ENCODE peak calls at places on chromosome 14, in seven cellular contexts. S is adipocyte, R is psoas muscle, L is fibroblast of lung, F is AG04450, C is aorta, H is left ventricle myocardium inferior. U is an unnamed sample.

GRCh38 chr14:95835331-95835730 is 41.3 kb upstream of the TUNAR start:
- DNase-seq in L (peak; percentile 41), F (no peak), S (no peak), C (no peak), H (no peak), R (no peak), U (no peak)

GRCh38 chr14:100486025-100486828 is 101.0 kb downstream of the BEGAIN start:
- DNase-seq in C (peak; percentile 91), F (peak; percentile 48), H (peak; percentile 59), R (peak; percentile 78), L (peak; percentile 77), S (peak; percentile 93), U (peak; percentile 93)

GRCh38 chr14:23300687-23301223 is 1.9 kb downstream of the PPP1R3E start:
- DNase-seq in R (peak; percentile 82), H (peak; percentile 73), F (no peak), C (no peak), S (peak; percentile 60), L (peak; percentile 20), U (peak; percentile 47)

GRCh38 chr14:92135269-92135668 is 13.5 kb downstream of the CPSF2 start:
- DNase-seq in C (no peak), S (peak; percentile 79), L (peak; percentile 27), F (no peak), R (no peak), H (no peak), U (peak; percentile 4)

GRCh38 chr14:79473676-79474075 is 737.6 kb downstream of the DIO2 start:
- DNase-seq in S (no peak), L (no peak), H (no peak), C (no peak), R (no peak), F (no peak), U (peak; percentile 79)

GRCh38 chr14:35747379-35747778 is 61.7 kb downstream of the RALGAPA1 start:
- DNase-seq in R (no peak), C (no peak), L (peak; percentile 49), F (peak; percentile 6), S (peak; percentile 78), H (no peak), U (no peak)

GRCh38 chr14:34826661-34827060 is 48.5 kb downstream of the BAZ1A start:
- DNase-seq in F (no peak), S (peak; percentile 14), L (peak; percentile 31), H (no peak), C (no peak), R (no peak), U (no peak)

GRCh38 chr14:68306934-68307758 is 485.7 kb downstream of the ZFP36L1 start:
- DNase-seq in R (no peak), C (no peak), H (no peak), F (no peak), L (peak; percentile 44), S (peak; percentile 41), U (no peak)

GRCh38 chr14:71021347-71022014 is 114.2 kb downstream of the PCNX1 start:
- DNase-seq in R (no peak), L (peak; percentile 84), C (no peak), H (no peak), S (peak; percentile 39), F (peak; percentile 34), U (no peak)

GRCh38 chr14:20569066-20569465 is 8.2 kb upstream of the RNASE9 start:
- DNase-seq in C (no peak), S (no peak), F (no peak), H (no peak), L (no peak), R (no peak), U (no peak)

GRCh38 chr14:75649337-75649736 is 11.3 kb downstream of the ERG28 start:
- DNase-seq in C (no peak), H (no peak), F (no peak), R (no peak), S (no peak), L (no peak), U (no peak)

DNA sequence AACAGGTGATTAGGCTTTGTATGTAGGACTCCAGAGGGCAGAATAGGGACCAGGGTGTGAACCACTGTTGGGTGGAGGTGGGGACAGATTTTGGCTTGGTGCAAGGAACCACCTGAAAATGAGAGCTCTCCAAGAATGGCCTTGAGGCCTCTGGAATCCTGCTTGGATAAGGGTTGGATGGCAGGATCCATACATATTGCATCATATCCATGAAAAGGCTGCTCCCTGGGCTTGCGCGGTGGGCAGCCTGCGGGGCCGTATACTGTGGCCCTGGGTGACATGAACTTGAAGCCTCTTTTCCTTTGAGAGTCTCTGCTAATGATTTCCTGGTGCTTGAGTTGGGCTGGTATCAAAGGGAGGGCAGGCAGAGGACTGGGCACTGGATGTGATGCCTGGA is 1.3 kb upstream of the SLC10A1 start:
- DNase-seq in C (no peak), F (no peak), L (no peak), R (no peak), S (no peak), H (no peak), U (no peak)
- H3K4me3 ChIP-seq in C (no peak overlapping the region), F (no peak overlapping the region), L (no peak overlapping the region), R (no peak overlapping the region), S (no peak overlapping the region), H (no peak overlapping the region), U (no peak overlapping the region)

GRCh38 chr14:88063807-88064206 is 58.9 kb downstream of the GPR65 start:
- DNase-seq in H (no peak), S (no peak), F (no peak), C (no peak), R (no peak), L (no peak), U (no peak)
- H3K4me3 ChIP-seq in H (no peak overlapping the region), S (no peak overlapping the region), F (no peak overlapping the region), C (no peak overlapping the region), R (no peak overlapping the region), L (no peak overlapping the region), U (no peak overlapping the region)

DNA sequence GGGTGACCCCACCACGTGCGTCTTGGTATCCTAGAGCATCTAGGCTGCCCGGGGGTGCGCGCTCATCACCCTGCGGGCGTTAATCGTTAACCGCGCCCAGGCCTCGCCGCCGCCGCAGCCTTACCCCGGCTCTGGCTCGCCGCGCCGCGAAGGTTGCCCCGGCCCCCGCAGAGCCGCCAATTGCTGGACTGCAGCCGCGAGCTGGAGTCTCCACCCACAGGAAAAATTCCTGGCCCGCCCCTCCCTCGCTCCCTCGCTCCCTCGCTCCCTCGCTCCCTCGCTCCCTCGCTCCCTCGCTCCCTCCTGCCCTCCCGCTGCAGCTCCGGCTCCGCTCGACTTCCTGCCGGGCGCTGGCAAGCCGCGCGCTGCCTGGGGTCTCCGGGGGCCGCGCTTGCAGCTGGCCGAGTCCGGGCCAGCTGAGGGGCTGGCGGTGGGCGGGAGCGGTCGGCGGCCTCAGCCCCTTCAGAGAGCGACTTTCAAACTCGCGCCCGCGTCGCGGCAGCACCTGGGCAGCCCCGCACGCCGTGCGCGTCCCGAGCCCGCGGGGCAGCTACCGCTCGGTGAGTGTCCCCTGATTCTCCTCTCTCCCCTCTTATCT is at the start of gene PLEKHG3:
- DNase-seq in C (peak; percentile 95), R (peak; percentile 82), H (peak; percentile 85), F (peak; percentile 26), S (peak; percentile 89), L (peak; percentile 85), U (peak; percentile 85)
- H3K4me3 ChIP-seq in C (peak within 1 kb of the TSS; percentile 70), R (peak within 1 kb of the TSS; percentile 89), H (peak within 1 kb of the TSS; percentile 81), F (peak within 1 kb of the TSS; percentile 77), S (peak within 1 kb of the TSS; percentile 88), L (peak within 1 kb of the TSS; percentile 75), U (peak within 1 kb of the TSS; percentile 82)

GRCh38 chr14:102827716-102828115 is 50.5 kb downstream of the TRAF3 start:
- DNase-seq in C (no peak), R (no peak), L (peak; percentile 61), F (no peak), S (no peak), H (no peak), U (no peak)

GRCh38 chr14:102826751-102827675 is 49.8 kb downstream of the TRAF3 start:
- DNase-seq in R (no peak), F (no peak), L (no peak), C (no peak), S (no peak), H (no peak), U (no peak)

GRCh38 chr14:102826161-102826560 is 48.9 kb downstream of the TRAF3 start:
- DNase-seq in L (peak; percentile 10), F (no peak), R (no peak), C (no peak), S (no peak), H (no peak), U (no peak)

GRCh38 chr14:102829106-102829505 is 51.9 kb downstream of the TRAF3 start:
- DNase-seq in R (no peak), H (no peak), L (peak; percentile 11), S (no peak), C (no peak), F (peak; percentile 93), U (no peak)

GRCh38 chr14:102828201-102828600 is 51.0 kb downstream of the TRAF3 start:
- DNase-seq in C (no peak), R (no peak), H (no peak), F (no peak), L (no peak), S (no peak), U (no peak)
- H3K4me3 ChIP-seq in C (no peak overlapping the region), R (no peak overlapping the region), H (peak overlapping the region; percentile 32), F (no peak overlapping the region), L (no peak overlapping the region), S (no peak overlapping the region), U (no peak overlapping the region)

GRCh38 chr14:50823763-50824636 is 7.0 kb downstream of the NIN start:
- DNase-seq in L (peak; percentile 39), F (no peak), R (no peak), H (no peak), C (no peak), S (no peak), U (no peak)

GRCh38 chr14:50820786-50821185 is 10.2 kb downstream of the NIN start:
- DNase-seq in H (no peak), F (no peak), S (no peak), L (no peak), C (no peak), R (no peak), U (no peak)

GRCh38 chr14:50823051-50823762 is 7.8 kb downstream of the NIN start:
- DNase-seq in H (peak; percentile 28), R (no peak), C (no peak), F (no peak), L (peak; percentile 43), S (no peak), U (no peak)

GRCh38 chr14:50821471-50822464 is 9.2 kb downstream of the NIN start:
- DNase-seq in R (peak; percentile 54), C (no peak), F (no peak), L (no peak), H (peak; percentile 28), S (no peak), U (no peak)

DNA sequence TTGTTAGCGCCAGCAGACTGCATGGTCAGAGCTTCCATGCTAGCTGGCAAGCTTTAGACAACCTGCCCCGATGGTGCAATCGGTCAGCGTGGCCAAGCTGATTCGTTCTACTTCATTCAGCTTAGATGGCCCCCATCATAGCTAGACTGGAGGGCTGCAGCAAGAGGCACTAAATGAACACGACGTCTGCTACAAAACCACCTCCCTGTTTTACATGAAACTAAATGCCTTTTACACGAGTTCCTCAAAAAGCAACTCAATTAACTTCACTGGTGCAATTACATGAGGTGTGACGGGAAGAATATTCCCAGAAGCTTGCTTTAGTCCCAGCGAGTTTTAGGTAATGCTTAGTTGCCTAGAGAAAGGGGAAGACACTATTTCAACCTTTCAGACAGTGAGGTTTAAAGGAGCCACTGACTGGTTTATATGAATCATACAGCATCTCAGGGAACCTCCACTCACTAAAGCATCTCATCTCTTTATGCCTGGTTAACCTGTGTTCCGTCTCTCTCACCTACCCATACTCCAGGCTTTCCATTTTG is 8.4 kb downstream of the NIN start:
- DNase-seq in R (peak; percentile 65), S (no peak), C (no peak), L (no peak), H (no peak), F (no peak), U (no peak)
- H3K4me3 ChIP-seq in R (no peak overlapping the region), S (no peak overlapping the region), C (no peak overlapping the region), L (no peak overlapping the region), H (no peak overlapping the region), F (no peak overlapping the region), U (no peak overlapping the region)

GRCh38 chr14:28758253-28758915 is 8.2 kb upstream of the FOXG1 start:
- DNase-seq in S (no peak), F (no peak), R (no peak), C (no peak), L (no peak), H (no peak), U (peak; percentile 39)
- H3K4me3 ChIP-seq in S (no peak overlapping the region), F (no peak overlapping the region), R (no peak overlapping the region), C (no peak overlapping the region), L (no peak overlapping the region), H (no peak overlapping the region), U (no peak overlapping the region)

U was measured in neural progenitor cell.